ENCODE peak calls at places on chromosomes 11 and 22, in ten cellular contexts. One of them, this sample, is unnamed.

GRCh38 chr11:73430326-73430725 is 54.1 kb downstream of the RELT start:
- DNase-seq in GM04503: no peak
- DNase-seq in A549: no peak
- DNase-seq in NCI-H1930: no peak
- DNase-seq in stimulated activated CD8-positive, alpha-beta memory T cell treated with anti-CD3 and anti-CD28 coated beads, Interleukin-2, amount 100 ng/mL, for 1 hour: no peak
- DNase-seq in globus pallidus: no peak
- DNase-seq in GM12865: no peak
- DNase-seq in Ammon's horn: no peak
- DNase-seq in HCT116: no peak
- DNase-seq in posterior cingulate gyrus: no peak
- DNase-seq in this sample: no peak

GRCh38 chr11:106012744-106013143 is 9.3 kb downstream of the MSANTD4 start:
- DNase-seq in globus pallidus: no peak
- DNase-seq in Ammon's horn: peak
- DNase-seq in A549: no peak
- DNase-seq in GM12865: no peak
- DNase-seq in HCT116: no peak
- DNase-seq in GM04503: no peak
- DNase-seq in NCI-H1930: no peak
- DNase-seq in posterior cingulate gyrus: no peak
- DNase-seq in stimulated activated CD8-positive, alpha-beta memory T cell treated with anti-CD3 and anti-CD28 coated beads, Interleukin-2, amount 100 ng/mL, for 1 hour: no peak
- DNase-seq in this sample: no peak

GRCh38 chr11:76614471-76615183 is 55.9 kb downstream of the LRRC32 start:
- DNase-seq in Ammon's horn: no peak
- DNase-seq in A549: no peak
- DNase-seq in GM04503: no peak
- DNase-seq in NCI-H1930: no peak
- DNase-seq in stimulated activated CD8-positive, alpha-beta memory T cell treated with anti-CD3 and anti-CD28 coated beads, Interleukin-2, amount 100 ng/mL, for 1 hour: no peak
- DNase-seq in HCT116: no peak
- DNase-seq in GM12865: no peak
- DNase-seq in globus pallidus: no peak
- DNase-seq in posterior cingulate gyrus: no peak
- DNase-seq in this sample: no peak

GRCh38 chr22:23786752-23787599 is at the start of gene SMARCB1:
- DNase-seq in GM04503: peak
- DNase-seq in NCI-H1930: peak
- DNase-seq in Ammon's horn: peak
- DNase-seq in A549: peak
- DNase-seq in HCT116: peak
- DNase-seq in globus pallidus: peak
- DNase-seq in GM12865: peak
- DNase-seq in posterior cingulate gyrus: peak
- DNase-seq in stimulated activated CD8-positive, alpha-beta memory T cell treated with anti-CD3 and anti-CD28 coated beads, Interleukin-2, amount 100 ng/mL, for 1 hour: peak
- DNase-seq in this sample: peak

GRCh38 chr11:67269401-67270255 is 3.4 kb downstream of the GRK2 start:
- DNase-seq in GM12865: no peak
- DNase-seq in NCI-H1930: no peak
- DNase-seq in Ammon's horn: no peak
- DNase-seq in globus pallidus: no peak
- DNase-seq in HCT116: no peak
- DNase-seq in posterior cingulate gyrus: peak
- DNase-seq in GM04503: no peak
- DNase-seq in stimulated activated CD8-positive, alpha-beta memory T cell treated with anti-CD3 and anti-CD28 coated beads, Interleukin-2, amount 100 ng/mL, for 1 hour: no peak
- DNase-seq in A549: no peak
- DNase-seq in this sample: no peak

GRCh38 chr11:65224939-65225283 is 36.9 kb upstream of the POLA2 start:
- DNase-seq in GM04503: no peak
- DNase-seq in A549: peak
- DNase-seq in Ammon's horn: no peak
- DNase-seq in NCI-H1930: no peak
- DNase-seq in HCT116: peak
- DNase-seq in globus pallidus: no peak
- DNase-seq in GM12865: no peak
- DNase-seq in posterior cingulate gyrus: no peak
- DNase-seq in stimulated activated CD8-positive, alpha-beta memory T cell treated with anti-CD3 and anti-CD28 coated beads, Interleukin-2, amount 100 ng/mL, for 1 hour: no peak
- DNase-seq in this sample: no peak

GRCh38 chr22:29030618-29031235 is 30.9 kb downstream of the C22orf31 start:
- DNase-seq in HCT116: peak
- DNase-seq in NCI-H1930: no peak
- DNase-seq in A549: peak
- DNase-seq in posterior cingulate gyrus: no peak
- DNase-seq in GM04503: no peak
- DNase-seq in stimulated activated CD8-positive, alpha-beta memory T cell treated with anti-CD3 and anti-CD28 coated beads, Interleukin-2, amount 100 ng/mL, for 1 hour: no peak
- DNase-seq in Ammon's horn: peak
- DNase-seq in GM12865: no peak
- DNase-seq in globus pallidus: peak
- DNase-seq in this sample: peak

GRCh38 chr22:25120761-25121212 is 78.9 kb upstream of the CRYBB3 start:
- DNase-seq in globus pallidus: no peak
- DNase-seq in GM12865: no peak
- DNase-seq in A549: peak
- DNase-seq in HCT116: no peak
- DNase-seq in Ammon's horn: no peak
- DNase-seq in stimulated activated CD8-positive, alpha-beta memory T cell treated with anti-CD3 and anti-CD28 coated beads, Interleukin-2, amount 100 ng/mL, for 1 hour: no peak
- DNase-seq in GM04503: no peak
- DNase-seq in NCI-H1930: no peak
- DNase-seq in posterior cingulate gyrus: no peak
- DNase-seq in this sample: no peak

GRCh38 chr11:44275241-44275640 is 34.7 kb downstream of the ALX4 start:
- DNase-seq in posterior cingulate gyrus: peak
- DNase-seq in GM04503: no peak
- DNase-seq in Ammon's horn: no peak
- DNase-seq in stimulated activated CD8-positive, alpha-beta memory T cell treated with anti-CD3 and anti-CD28 coated beads, Interleukin-2, amount 100 ng/mL, for 1 hour: no peak
- DNase-seq in globus pallidus: no peak
- DNase-seq in NCI-H1930: no peak
- DNase-seq in GM12865: no peak
- DNase-seq in HCT116: no peak
- DNase-seq in A549: no peak
- DNase-seq in this sample: no peak

GRCh38 chr22:50622723-50623327 is 5.1 kb downstream of the ARSA start:
- DNase-seq in globus pallidus: no peak
- DNase-seq in Ammon's horn: no peak
- DNase-seq in stimulated activated CD8-positive, alpha-beta memory T cell treated with anti-CD3 and anti-CD28 coated beads, Interleukin-2, amount 100 ng/mL, for 1 hour: no peak
- DNase-seq in HCT116: peak
- DNase-seq in A549: no peak
- DNase-seq in NCI-H1930: peak
- DNase-seq in GM04503: no peak
- DNase-seq in posterior cingulate gyrus: peak
- DNase-seq in GM12865: no peak
- DNase-seq in this sample: no peak

GRCh38 chr11:64303109-64304031 is 2.0 kb upstream of the ESRRA start:
- DNase-seq in NCI-H1930: no peak
- DNase-seq in HCT116: no peak
- DNase-seq in posterior cingulate gyrus: no peak
- DNase-seq in Ammon's horn: no peak
- DNase-seq in GM04503: no peak
- DNase-seq in GM12865: no peak
- DNase-seq in A549: no peak
- DNase-seq in globus pallidus: no peak
- DNase-seq in stimulated activated CD8-positive, alpha-beta memory T cell treated with anti-CD3 and anti-CD28 coated beads, Interleukin-2, amount 100 ng/mL, for 1 hour: no peak
- DNase-seq in this sample: no peak

GRCh38 chr11:46521947-46522681 is 71.7 kb downstream of the AMBRA1 start:
- DNase-seq in GM12865: no peak
- DNase-seq in posterior cingulate gyrus: no peak
- DNase-seq in GM04503: no peak
- DNase-seq in NCI-H1930: no peak
- DNase-seq in globus pallidus: no peak
- DNase-seq in HCT116: no peak
- DNase-seq in stimulated activated CD8-positive, alpha-beta memory T cell treated with anti-CD3 and anti-CD28 coated beads, Interleukin-2, amount 100 ng/mL, for 1 hour: no peak
- DNase-seq in A549: peak
- DNase-seq in Ammon's horn: no peak
- DNase-seq in this sample: no peak

GRCh38 chr11:115674176-115674575 is 170.0 kb upstream of the CADM1 start:
- DNase-seq in NCI-H1930: no peak
- DNase-seq in GM12865: no peak
- DNase-seq in posterior cingulate gyrus: no peak
- DNase-seq in stimulated activated CD8-positive, alpha-beta memory T cell treated with anti-CD3 and anti-CD28 coated beads, Interleukin-2, amount 100 ng/mL, for 1 hour: no peak
- DNase-seq in HCT116: no peak
- DNase-seq in A549: no peak
- DNase-seq in GM04503: peak
- DNase-seq in Ammon's horn: no peak
- DNase-seq in globus pallidus: no peak
- DNase-seq in this sample: no peak

GRCh38 chr11:35157814-35158213 is 18.8 kb downstream of the CD44 start:
- DNase-seq in GM04503: no peak
- DNase-seq in Ammon's horn: no peak
- DNase-seq in posterior cingulate gyrus: no peak
- DNase-seq in stimulated activated CD8-positive, alpha-beta memory T cell treated with anti-CD3 and anti-CD28 coated beads, Interleukin-2, amount 100 ng/mL, for 1 hour: no peak
- DNase-seq in NCI-H1930: no peak
- DNase-seq in A549: no peak
- DNase-seq in HCT116: no peak
- DNase-seq in globus pallidus: no peak
- DNase-seq in GM12865: no peak
- DNase-seq in this sample: no peak